ENCODE peak calls at places on chromosomes 11 and 22, in eight cellular contexts. X is neural progenitor cell, R is H1, Z is GM23338, W is HCT116, C is fibroblast of lung, V is DND-41, F is PC-3. G is an unnamed sample.

GRCh38 chr11:117819096-117820040 is 5.2 kb downstream of the FXYD2 start:
- DNase-seq in C (peak; percentile 84), X (peak; percentile 83), V (peak; percentile 52), F (peak; percentile 86), R (peak; percentile 86), Z (peak; percentile 90), W (peak; percentile 70), G (peak; percentile 61)

GRCh38 chr11:46203746-46204145 is 73.7 kb upstream of the CREB3L1 start:
- DNase-seq in Z (no peak), R (no peak), V (no peak), C (no peak), W (no peak), X (no peak), F (no peak), G (no peak)

GRCh38 chr11:113552271-113552670 is 77.1 kb upstream of the DRD2 start:
- DNase-seq in W (no peak), C (no peak), Z (no peak), F (no peak), R (no peak), X (no peak), V (no peak), G (no peak)

GRCh38 chr22:50691521-50691920 is 18.9 kb downstream of the SHANK3 start:
- DNase-seq in C (peak; percentile 73), Z (peak; percentile 65), F (peak; percentile 62), R (peak; percentile 48), W (peak; percentile 29), V (peak; percentile 27), X (peak; percentile 62), G (peak; percentile 56)

GRCh38 chr11:59898652-59899051 is 20.1 kb downstream of the OOSP3 start:
- DNase-seq in V (no peak), C (no peak), R (no peak), Z (no peak), X (no peak), F (peak; percentile 84), W (no peak), G (no peak)

GRCh38 chr11:74018331-74019005 is 9.6 kb upstream of the UCP3 start:
- DNase-seq in V (no peak), W (no peak), X (no peak), F (peak; percentile 88), Z (no peak), C (peak; percentile 97), R (no peak), G (peak; percentile 91)

GRCh38 chr22:36732609-36733008 is 29.1 kb upstream of the CACNG2 start:
- DNase-seq in R (no peak), F (no peak), X (no peak), Z (no peak), C (no peak), V (no peak), W (no peak), G (no peak)

GRCh38 chr11:35878736-35879135 is 65.1 kb upstream of the LDLRAD3 start:
- DNase-seq in X (no peak), C (no peak), R (no peak), V (no peak), W (no peak), Z (no peak), F (no peak), G (no peak)

GRCh38 chr11:60265373-60266214 is 14.9 kb upstream of the MS4A4A start:
- DNase-seq in X (peak; percentile 43), V (peak; percentile 18), C (peak; percentile 14), R (no peak), W (peak; percentile 36), F (peak; percentile 85), Z (peak; percentile 68), G (peak; percentile 42)

GRCh38 chr11:47466701-47467250 is 17.8 kb upstream of the RAPSN start:
- DNase-seq in X (peak; percentile 41), V (no peak), W (no peak), F (no peak), R (no peak), Z (peak; percentile 41), C (peak; percentile 62), G (peak; percentile 46)

GRCh38 chr11:109734602-109735001 is 312.6 kb downstream of the C11orf87 start:
- DNase-seq in V (no peak), Z (no peak), R (no peak), W (no peak), X (no peak), F (no peak), C (no peak), G (no peak)

GRCh38 chr11:16041207-16041606 is 315.1 kb downstream of the SOX6 start:
- DNase-seq in R (no peak), Z (no peak), C (no peak), V (no peak), W (no peak), F (no peak), X (no peak), G (no peak)

GRCh38 chr11:47408598-47409439 is 429 bp downstream of the SLC39A13 start:
- DNase-seq in Z (peak; percentile 33), W (no peak), F (peak; percentile 72), V (no peak), X (peak; percentile 37), R (no peak), C (peak; percentile 85), G (peak; percentile 96)

GRCh38 chr11:6260207-6260726 is 629 bp downstream of the CCKBR start:
- DNase-seq in Z (no peak), C (no peak), W (no peak), X (no peak), F (no peak), R (no peak), V (no peak), G (no peak)

DNA sequence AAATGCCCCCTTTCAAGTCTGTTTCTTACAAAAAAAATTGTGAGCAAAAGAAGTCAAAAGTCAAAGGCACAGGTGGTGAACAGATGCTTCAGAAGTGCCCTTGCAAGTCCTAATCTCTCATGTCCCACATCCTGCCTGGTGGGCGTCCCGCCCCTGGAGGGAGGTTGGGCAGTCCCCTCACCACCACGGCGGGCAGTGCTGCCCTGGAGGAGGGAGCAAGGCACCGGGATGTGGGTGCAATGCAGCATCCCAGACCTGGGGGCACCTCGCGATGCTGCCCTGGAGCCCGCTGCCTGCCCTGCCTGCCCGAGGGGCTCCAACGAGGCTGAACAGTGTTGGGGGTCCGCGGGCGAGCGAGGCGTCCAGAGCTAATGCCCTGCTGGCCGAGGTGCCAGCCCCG is 15.9 kb downstream of the MRGPRG start:
- DNase-seq in C (no peak), R (no peak), W (no peak), Z (no peak), V (peak; percentile 93), F (no peak), X (no peak), G (no peak)
- H3K27me3 ChIP-seq in C (peaks cover 28% of the 10 kb centered on the region), R (peaks cover 29% of the 10 kb centered on the region), W (peaks cover 22% of the 10 kb centered on the region), Z (peaks cover 33% of the 10 kb centered on the region), V (no peaks in the 10 kb centered on the region), F (peaks cover 33% of the 10 kb centered on the region), X (peaks cover 48% of the 10 kb centered on the region), G (peaks cover 24% of the 10 kb centered on the region)

DNA sequence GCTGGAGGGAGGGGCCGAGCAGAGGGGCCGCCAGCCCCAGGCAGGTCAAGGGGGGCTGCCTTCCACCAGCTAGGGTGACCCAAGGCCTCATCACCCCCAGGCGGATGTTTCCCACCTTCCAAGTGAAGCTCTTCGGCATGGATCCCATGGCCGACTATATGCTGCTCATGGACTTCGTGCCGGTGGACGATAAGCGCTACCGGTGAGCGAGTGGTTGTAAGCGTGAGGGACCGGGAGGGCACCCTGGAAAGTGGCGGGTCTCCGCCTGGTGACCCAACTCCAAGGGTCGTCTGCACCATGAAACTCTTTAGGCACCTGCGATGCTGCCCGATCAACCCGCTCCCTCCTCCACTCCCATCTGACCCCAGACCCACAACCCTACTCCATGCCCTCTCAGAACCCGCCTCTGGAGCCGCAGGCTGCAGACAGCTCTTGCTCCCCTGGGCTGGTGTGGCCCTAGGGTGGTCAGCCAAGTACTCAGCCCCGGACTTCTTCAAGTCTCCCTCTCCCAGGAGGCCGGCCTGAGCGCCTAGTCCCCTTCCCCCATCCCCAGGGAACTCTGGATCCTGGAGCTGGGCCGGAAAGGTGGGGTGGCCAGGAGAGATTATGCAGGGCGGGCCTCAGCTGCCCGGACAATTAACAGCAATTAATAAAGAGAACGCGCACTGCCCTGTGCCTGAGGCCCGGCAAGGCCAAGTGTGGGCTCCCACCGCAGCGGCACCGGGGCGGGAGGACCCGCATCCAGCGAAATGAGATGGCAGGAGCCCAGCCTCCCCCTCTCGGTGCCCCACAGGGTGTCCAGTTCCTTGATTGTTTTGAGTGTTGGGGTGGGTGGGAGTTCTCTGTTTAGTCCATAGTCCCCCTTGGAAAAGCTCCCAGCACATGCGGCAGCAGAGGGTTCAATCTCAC is 2.8 kb downstream of the TBX1 start:
- DNase-seq in W (no peak), V (no peak), R (peak; percentile 75), X (no peak), Z (peak; percentile 45), F (no peak), C (no peak), G (no peak)
- TF ChIP-seq EZH2 in W (no peak), V (no peak), R (peak; percentile 91), X (peak; percentile 35), Z (peak; percentile 96), F (no peak), C (no peak), G (no peak)

DNA sequence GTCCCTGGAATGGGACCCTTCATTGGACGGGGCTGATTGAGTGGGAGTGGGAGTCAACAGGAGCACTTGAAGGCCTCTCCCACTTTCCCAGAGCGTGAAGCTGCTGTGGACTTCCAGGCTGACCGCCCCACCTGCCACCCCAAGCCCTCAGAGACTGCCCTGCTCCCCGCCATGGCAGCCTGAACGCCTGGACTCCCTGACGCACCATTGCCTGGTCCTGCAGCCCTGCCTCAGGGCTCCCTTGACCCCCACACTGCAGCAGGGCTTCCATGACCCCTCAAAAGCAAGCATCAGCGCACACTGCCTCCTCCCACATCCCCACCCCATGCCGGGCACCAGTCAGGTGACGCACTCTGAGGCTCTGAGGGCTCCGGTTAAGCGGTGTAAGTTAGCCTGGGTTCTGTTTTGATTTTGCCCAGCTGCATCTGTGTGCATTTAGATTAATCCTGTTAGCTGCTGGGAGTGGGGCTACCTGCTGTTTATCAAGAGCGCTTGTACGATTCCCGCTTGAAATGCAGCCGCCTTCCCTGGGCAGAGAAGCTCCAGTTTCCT is 39.3 kb downstream of the TRIM29 start:
- DNase-seq in V (no peak), C (no peak), X (no peak), Z (no peak), W (no peak), F (no peak), R (no peak), G (no peak)
- H3K27me3 ChIP-seq in V (peaks cover 26% of the 10 kb centered on the region), C (peaks cover 7% of the 10 kb centered on the region), X (peaks cover 68% of the 10 kb centered on the region), Z (no peaks in the 10 kb centered on the region), W (peaks cover 7% of the 10 kb centered on the region), F (peaks cover 91% of the 10 kb centered on the region), R (peaks cover 12% of the 10 kb centered on the region), G (peaks cover 49% of the 10 kb centered on the region)

GRCh38 chr11:44309483-44310197 is at the start of gene ALX4:
- DNase-seq in Z (peak; percentile 79), W (no peak), F (peak; percentile 18), X (peak; percentile 89), R (peak; percentile 77), C (peak; percentile 17), V (no peak), G (peak; percentile 43)

GRCh38 chr11:44310198-44310455 is 188 bp upstream of the ALX4 start:
- DNase-seq in C (no peak), X (no peak), F (no peak), V (no peak), R (no peak), W (no peak), Z (no peak), G (no peak)

GRCh38 chr11:44311339-44312261 is 1.7 kb upstream of the ALX4 start:
- DNase-seq in R (no peak), V (no peak), F (no peak), X (no peak), C (no peak), Z (no peak), W (no peak), G (no peak)

GRCh38 chr11:44308923-44309482 is 936 bp downstream of the ALX4 start:
- DNase-seq in F (no peak), W (no peak), Z (no peak), C (no peak), V (no peak), X (peak; percentile 73), R (no peak), G (peak; percentile 43)

GRCh38 chr11:44310456-44311272 is 725 bp upstream of the ALX4 start:
- DNase-seq in W (no peak), R (peak; percentile 71), X (peak; percentile 67), V (no peak), Z (peak; percentile 84), F (no peak), C (no peak), G (no peak)
- TF ChIP-seq EZH2 in W (no peak), R (no peak), X (peak; percentile 86), V (no peak), Z (peak; percentile 93), F (no peak), C (peak; percentile 93), G (peak; percentile 67)